ENCODE peak calls at places on chromosomes 12 and 14, in nine cellular contexts. B is activated naive CD8-positive, alpha-beta T cell treated with anti-CD3 and anti-CD28 coated beads for 36 hours; I is SK-MEL-5; K is COR-L47; H is NCI-H524; A is neural progenitor cell; X is activated T-cell treated with anti-CD3 and anti-CD28 coated beads for 48 hours; P is WTC11; M is head of caudate nucleus. O is an unnamed sample.

GRCh38 chr12:52038447-52038846 is 12.8 kb upstream of the NR4A1 start:
- DNase-seq in B (no peak), I (no peak), K (no peak), H (no peak), A (no peak), X (no peak), P (no peak), M (no peak), O (no peak)

GRCh38 chr14:99542566-99542965 is 61.4 kb downstream of the CCNK start:
- DNase-seq in B (no peak), I (no peak), K (no peak), H (no peak), A (no peak), X (no peak), P (no peak), M (no peak), O (no peak)

GRCh38 chr12:92886131-92886530 is 43.0 kb downstream of the EEA1 start:
- DNase-seq in B (no peak), I (no peak), K (no peak), H (no peak), A (no peak), X (no peak), P (no peak), M (no peak), O (no peak)

GRCh38 chr12:27052176-27052575 is 29.8 kb downstream of the MED21 start:
- DNase-seq in B (no peak), I (no peak), K (no peak), H (no peak), A (no peak), X (no peak), P (no peak), M (no peak), O (no peak)

GRCh38 chr12:92493816-92494215 is 209.0 kb upstream of the PLEKHG7 start:
- DNase-seq in B (no peak), I (peak), K (no peak), H (no peak), A (no peak), X (no peak), P (no peak), M (no peak), O (no peak)

GRCh38 chr14:39310071-39310470 is 76.4 kb downstream of the MIA2 start:
- DNase-seq in B (no peak), I (no peak), K (no peak), H (no peak), A (no peak), X (no peak), P (no peak), M (no peak), O (no peak)

GRCh38 chr12:88388566-88389269 is 191.6 kb downstream of the KITLG start:
- DNase-seq in B (no peak), I (no peak), K (no peak), H (no peak), A (no peak), X (no peak), P (no peak), M (no peak), O (no peak)

GRCh38 chr14:95647926-95648325 is 38.3 kb upstream of the TCL1B start:
- DNase-seq in B (no peak), I (no peak), K (no peak), H (no peak), A (no peak), X (no peak), P (no peak), M (no peak), O (no peak)

GRCh38 chr12:92055877-92056276 is 89.8 kb downstream of the BTG1 start:
- DNase-seq in B (peak), I (no peak), K (no peak), H (no peak), A (no peak), X (no peak), P (no peak), M (no peak), O (no peak)

GRCh38 chr12:42130670-42131402 is 13.8 kb downstream of the GXYLT1 start:
- DNase-seq in B (no peak), I (no peak), K (no peak), H (no peak), A (no peak), X (no peak), P (no peak), M (no peak), O (no peak)

GRCh38 chr12:27024291-27024690 is 1.9 kb downstream of the MED21 start:
- DNase-seq in B (no peak), I (no peak), K (no peak), H (no peak), A (no peak), X (no peak), P (no peak), M (no peak), O (no peak)

GRCh38 chr14:25111061-25111601 is 61.2 kb upstream of the STXBP6 start:
- DNase-seq in B (no peak), I (peak), K (no peak), H (peak), A (no peak), X (no peak), P (no peak), M (no peak), O (peak)

GRCh38 chr12:33313476-33313875 is 126.1 kb downstream of the SYT10 start:
- DNase-seq in B (no peak), I (no peak), K (no peak), H (no peak), A (no peak), X (no peak), P (no peak), M (no peak), O (no peak)

GRCh38 chr12:71865166-71865713 is 25.7 kb downstream of the TBC1D15 start:
- DNase-seq in B (no peak), I (no peak), K (no peak), H (no peak), A (no peak), X (no peak), P (no peak), M (no peak), O (peak)

GRCh38 chr14:72892879-72893635 is 844 bp downstream of the DPF3 start:
- DNase-seq in B (peak), I (no peak), K (no peak), H (peak), A (peak), X (no peak), P (peak), M (no peak), O (peak)

GRCh38 chr12:51897181-51897580 is 9.3 kb downstream of the ANKRD33 start:
- DNase-seq in B (no peak), I (no peak), K (no peak), H (no peak), A (no peak), X (no peak), P (no peak), M (no peak), O (no peak)

GRCh38 chr14:101992708-101993107 is 28.3 kb downstream of the DYNC1H1 start:
- DNase-seq in B (no peak), I (no peak), K (no peak), H (no peak), A (no peak), X (no peak), P (no peak), M (no peak), O (no peak)

GRCh38 chr12:76866726-76867125 is 12.1 kb downstream of the CSRP2 start:
- DNase-seq in B (no peak), I (no peak), K (no peak), H (peak), A (peak), X (no peak), P (no peak), M (no peak), O (no peak)

GRCh38 chr12:131043401-131043871 is 89.7 kb downstream of the ADGRD1 start:
- DNase-seq in B (no peak), I (no peak), K (no peak), H (no peak), A (no peak), X (no peak), P (no peak), M (no peak), O (no peak)

GRCh38 chr14:54206477-54206876 is 190.3 kb upstream of the CDKN3 start:
- DNase-seq in B (no peak), I (no peak), K (no peak), H (no peak), A (no peak), X (no peak), P (no peak), M (no peak), O (no peak)

GRCh38 chr12:124914392-124915248 is at the start of gene UBC:
- DNase-seq in B (peak), I (peak), K (no peak), H (no peak), A (peak), X (peak), P (peak), M (peak), O (peak)

GRCh38 chr14:83120187-83120586 is 1586.5 kb upstream of the SEL1L start:
- DNase-seq in B (no peak), I (no peak), K (no peak), H (no peak), A (no peak), X (no peak), P (no peak), M (no peak), O (no peak)

GRCh38 chr14:31388687-31389413 is 31.5 kb downstream of the HEATR5A start:
- DNase-seq in B (no peak), I (no peak), K (no peak), H (no peak), A (no peak), X (peak), P (no peak), M (no peak), O (no peak)

GRCh38 chr12:89225401-89225800 is 126.9 kb downstream of the DUSP6 start:
- DNase-seq in B (peak), I (no peak), K (no peak), H (no peak), A (no peak), X (peak), P (no peak), M (no peak), O (peak)